ENCODE peak calls at places on chromosomes 7 and 10, in eight cellular contexts. H is GM10248; J is activated CD4-positive, CD25-positive, alpha-beta regulatory T cell; T is B cell; Z is stimulated activated CD4-positive, alpha-beta T cell treated with anti-CD3 and anti-CD28 coated beads, Interleukin-1b, Interleukin-23, amount 100 ng/mL, for 4 hours; S is naive thymus-derived CD4-positive, alpha-beta T cell; N is KBM-7; M is AML-193. W is an unnamed sample.

GRCh38 chr7:55134786-55135185 is 116.0 kb downstream of the EGFR start:
- DNase-seq in H (no peak), J (no peak), T (no peak), Z (no peak), S (no peak), N (no peak), M (no peak), W (no peak)

GRCh38 chr7:82534687-82535086 is 91.1 kb upstream of the CACNA2D1 start:
- DNase-seq in H (no peak), J (no peak), T (no peak), Z (no peak), S (no peak), N (peak), M (no peak), W (no peak)

GRCh38 chr10:6114299-6114698 is 25.5 kb downstream of the RBM17 start:
- DNase-seq in H (no peak), J (no peak), T (no peak), Z (no peak), S (no peak), N (no peak), M (no peak), W (no peak)

GRCh38 chr10:27240891-27241639 is 468 bp upstream of the ACBD5 start:
- DNase-seq in H (peak), J (no peak), T (peak), Z (no peak), S (peak), N (peak), M (peak), W (peak)

GRCh38 chr7:80346704-80347103 is 165.2 kb downstream of the GNAT3 start:
- DNase-seq in H (no peak), J (no peak), T (no peak), Z (no peak), S (no peak), N (no peak), M (no peak), W (no peak)

GRCh38 chr10:26573674-26574073 is 123.8 kb upstream of the PDSS1 start:
- DNase-seq in H (no peak), J (no peak), T (no peak), Z (no peak), S (no peak), N (peak), M (no peak), W (no peak)

GRCh38 chr7:72190919-72191318 is 221.2 kb downstream of the CALN1 start:
- DNase-seq in H (no peak), J (no peak), T (no peak), Z (no peak), S (no peak), N (no peak), M (no peak), W (no peak)

GRCh38 chr10:124626759-124627380 is 117.3 kb downstream of the FAM53B start:
- DNase-seq in H (no peak), J (no peak), T (peak), Z (peak), S (peak), N (no peak), M (no peak), W (peak)

GRCh38 chr10:80283119-80283518 is 6.3 kb downstream of the MAT1A start:
- DNase-seq in H (no peak), J (no peak), T (no peak), Z (no peak), S (no peak), N (no peak), M (no peak), W (no peak)

GRCh38 chr7:21754963-21755362 is 190.7 kb downstream of the CDCA7L start:
- DNase-seq in H (no peak), J (no peak), T (no peak), Z (no peak), S (no peak), N (no peak), M (no peak), W (no peak)

W was measured in GM06990.